ENCODE peak calls at places on chromosomes 6 and 20, in seven cellular contexts. One of them, this sample, is unnamed.
A peak's percentile ranks its signal among the peaks of the same experiment; 100 is the strongest.

GRCh38 chr6:128069180-128069579 is 168.3 kb upstream of the THEMIS start:
- DNase-seq in activated CD4-positive, alpha-beta T cell treated with anti-CD3 and anti-CD28 coated beads, Interleukin-2, amount 50 U/mL, for 24 hours: no peak
- DNase-seq in astrocyte of the spinal cord: peak; percentile 67
- DNase-seq in naive B cell: no peak
- DNase-seq in effector CD8-positive, alpha-beta T cell: no peak
- DNase-seq in NCI-H460: no peak
- DNase-seq in Caco-2: no peak
- DNase-seq in this sample: no peak

GRCh38 chr6:42820509-42821340 is 38.9 kb downstream of the BICRAL start:
- DNase-seq in activated CD4-positive, alpha-beta T cell treated with anti-CD3 and anti-CD28 coated beads, Interleukin-2, amount 50 U/mL, for 24 hours: no peak
- DNase-seq in astrocyte of the spinal cord: no peak
- DNase-seq in naive B cell: no peak
- DNase-seq in effector CD8-positive, alpha-beta T cell: no peak
- DNase-seq in NCI-H460: no peak
- DNase-seq in Caco-2: no peak
- DNase-seq in this sample: no peak

GRCh38 chr6:114619621-114620020 is 276.8 kb upstream of the HS3ST5 start:
- DNase-seq in activated CD4-positive, alpha-beta T cell treated with anti-CD3 and anti-CD28 coated beads, Interleukin-2, amount 50 U/mL, for 24 hours: no peak
- DNase-seq in astrocyte of the spinal cord: no peak
- DNase-seq in naive B cell: no peak
- DNase-seq in effector CD8-positive, alpha-beta T cell: no peak
- DNase-seq in NCI-H460: no peak
- DNase-seq in Caco-2: no peak
- DNase-seq in this sample: no peak

GRCh38 chr20:47764154-47764734 is 21.0 kb downstream of the SULF2 start:
- DNase-seq in activated CD4-positive, alpha-beta T cell treated with anti-CD3 and anti-CD28 coated beads, Interleukin-2, amount 50 U/mL, for 24 hours: no peak
- DNase-seq in astrocyte of the spinal cord: no peak
- DNase-seq in naive B cell: no peak
- DNase-seq in effector CD8-positive, alpha-beta T cell: no peak
- DNase-seq in NCI-H460: no peak
- DNase-seq in Caco-2: peak; percentile 50
- DNase-seq in this sample: no peak

GRCh38 chr6:29760328-29760727 is 37.1 kb downstream of the HLA-F start:
- DNase-seq in activated CD4-positive, alpha-beta T cell treated with anti-CD3 and anti-CD28 coated beads, Interleukin-2, amount 50 U/mL, for 24 hours: no peak
- DNase-seq in astrocyte of the spinal cord: no peak
- DNase-seq in naive B cell: no peak
- DNase-seq in effector CD8-positive, alpha-beta T cell: no peak
- DNase-seq in NCI-H460: no peak
- DNase-seq in Caco-2: no peak
- DNase-seq in this sample: no peak

GRCh38 chr20:62328684-62329388 is 26.0 kb downstream of the ADRM1 start:
- DNase-seq in activated CD4-positive, alpha-beta T cell treated with anti-CD3 and anti-CD28 coated beads, Interleukin-2, amount 50 U/mL, for 24 hours: no peak
- DNase-seq in astrocyte of the spinal cord: no peak
- DNase-seq in naive B cell: no peak
- DNase-seq in effector CD8-positive, alpha-beta T cell: no peak
- DNase-seq in NCI-H460: no peak
- DNase-seq in Caco-2: no peak
- DNase-seq in this sample: no peak

GRCh38 chr20:49475979-49476378 is 6.5 kb downstream of the KCNB1 start:
- DNase-seq in activated CD4-positive, alpha-beta T cell treated with anti-CD3 and anti-CD28 coated beads, Interleukin-2, amount 50 U/mL, for 24 hours: no peak
- DNase-seq in astrocyte of the spinal cord: no peak
- DNase-seq in naive B cell: no peak
- DNase-seq in effector CD8-positive, alpha-beta T cell: no peak
- DNase-seq in NCI-H460: no peak
- DNase-seq in Caco-2: no peak
- DNase-seq in this sample: no peak

GRCh38 chr20:51712501-51713212 is 55.5 kb downstream of the ATP9A start:
- DNase-seq in activated CD4-positive, alpha-beta T cell treated with anti-CD3 and anti-CD28 coated beads, Interleukin-2, amount 50 U/mL, for 24 hours: no peak
- DNase-seq in astrocyte of the spinal cord: peak; percentile 27
- DNase-seq in naive B cell: no peak
- DNase-seq in effector CD8-positive, alpha-beta T cell: no peak
- DNase-seq in NCI-H460: peak; percentile 37
- DNase-seq in Caco-2: peak; percentile 47
- DNase-seq in this sample: peak; percentile 23

GRCh38 chr6:87806635-87807034 is 104.6 kb upstream of the AKIRIN2 start:
- DNase-seq in activated CD4-positive, alpha-beta T cell treated with anti-CD3 and anti-CD28 coated beads, Interleukin-2, amount 50 U/mL, for 24 hours: no peak
- DNase-seq in astrocyte of the spinal cord: no peak
- DNase-seq in naive B cell: no peak
- DNase-seq in effector CD8-positive, alpha-beta T cell: no peak
- DNase-seq in NCI-H460: no peak
- DNase-seq in Caco-2: no peak
- DNase-seq in this sample: no peak

This sample was measured in MCF 10A.